ENCODE peak calls at places on chromosomes 12 and 14, in ten cellular contexts. D is nephron progenitor cell; Y is nucleus accumbens; E is adipocyte; O is GM12878; Q is AG09309; K is GM03348; R is CD4-positive, alpha-beta T cell; X is stimulated activated CD8-positive, alpha-beta memory T cell treated with anti-CD3 and anti-CD28 coated beads, Interleukin-15, amount 100 ng/mL, for 24 hours; Z is AG10803. B is an unnamed sample.

GRCh38 chr14:102500190-102500661 is 9.3 kb downstream of the ANKRD9 start:
- DNase-seq in D (no peak), Y (no peak), E (no peak), O (no peak), Q (peak), K (peak), R (no peak), X (no peak), Z (peak), B (no peak)

GRCh38 chr14:69002069-69002468 is 23.0 kb upstream of the ACTN1 start:
- DNase-seq in D (no peak), Y (no peak), E (no peak), O (no peak), Q (no peak), K (no peak), R (no peak), X (no peak), Z (peak), B (peak)

GRCh38 chr12:4855121-4855924 is 54.4 kb upstream of the KCNA1 start:
- DNase-seq in D (peak), Y (peak), E (peak), O (peak), Q (peak), K (peak), R (peak), X (no peak), Z (peak), B (peak)

GRCh38 chr12:78241472-78241871 is 410.8 kb downstream of the NAV3 start:
- DNase-seq in D (no peak), Y (no peak), E (no peak), O (no peak), Q (no peak), K (no peak), R (no peak), X (no peak), Z (no peak), B (no peak)

GRCh38 chr12:42756841-42757661 is 167.5 kb upstream of the PRICKLE1 start:
- DNase-seq in D (peak), Y (no peak), E (peak), O (no peak), Q (peak), K (peak), R (no peak), X (no peak), Z (peak), B (peak)

GRCh38 chr12:48613321-48613720 is 43.5 kb upstream of the LALBA start:
- DNase-seq in D (no peak), Y (no peak), E (no peak), O (no peak), Q (no peak), K (no peak), R (no peak), X (no peak), Z (no peak), B (no peak)

GRCh38 chr12:113142173-113142885 is 6.8 kb upstream of the RASAL1 start:
- DNase-seq in D (no peak), Y (peak), E (no peak), O (no peak), Q (no peak), K (no peak), R (no peak), X (no peak), Z (no peak), B (no peak)

GRCh38 chr12:49866859-49867579 is 24.1 kb upstream of the BCDIN3D start:
- DNase-seq in D (peak), Y (peak), E (peak), O (no peak), Q (no peak), K (peak), R (peak), X (peak), Z (peak), B (peak)

GRCh38 chr12:122422769-122423257 is 344 bp upstream of the CLIP1 start:
- DNase-seq in D (no peak), Y (peak), E (peak), O (no peak), Q (no peak), K (peak), R (peak), X (no peak), Z (peak), B (no peak)

GRCh38 chr12:102964872-102965271 is 7.4 kb downstream of the ASCL1 start:
- DNase-seq in D (peak), Y (no peak), E (no peak), O (no peak), Q (no peak), K (no peak), R (no peak), X (no peak), Z (no peak), B (no peak)

GRCh38 chr12:106446429-106447092 is 89.0 kb downstream of the POLR3B start:
- DNase-seq in D (no peak), Y (no peak), E (no peak), O (no peak), Q (no peak), K (no peak), R (no peak), X (no peak), Z (no peak), B (no peak)

GRCh38 chr14:33455998-33456397 is 494.9 kb downstream of the EGLN3 start:
- DNase-seq in D (no peak), Y (no peak), E (peak), O (no peak), Q (no peak), K (no peak), R (no peak), X (no peak), Z (peak), B (no peak)

GRCh38 chr12:119942386-119942785 is 46.6 kb upstream of the BICDL1 start:
- DNase-seq in D (no peak), Y (no peak), E (no peak), O (no peak), Q (no peak), K (no peak), R (no peak), X (no peak), Z (no peak), B (no peak)

GRCh38 chr12:113108308-113108707 is 27.3 kb downstream of the RASAL1 start:
- DNase-seq in D (no peak), Y (no peak), E (no peak), O (no peak), Q (no peak), K (no peak), R (no peak), X (no peak), Z (no peak), B (no peak)

GRCh38 chr14:63952933-63953437 is 100.2 kb downstream of the SYNE2 start:
- DNase-seq in D (no peak), Y (no peak), E (peak), O (no peak), Q (peak), K (peak), R (no peak), X (no peak), Z (peak), B (no peak)

GRCh38 chr12:91262023-91262676 is 79.5 kb upstream of the DCN start:
- DNase-seq in D (no peak), Y (no peak), E (no peak), O (no peak), Q (no peak), K (no peak), R (no peak), X (no peak), Z (no peak), B (no peak)

GRCh38 chr12:31234955-31235867 is 90.7 kb downstream of the SINHCAF start:
- DNase-seq in D (peak), Y (peak), E (peak), O (no peak), Q (no peak), K (peak), R (no peak), X (no peak), Z (peak), B (peak)